ENCODE peak calls at places on chromosomes 5 and 9, in four cellular contexts. K is endodermal cell, W is colonic mucosa, R is brain microvascular endothelial cell. B is an unnamed sample.

GRCh38 chr5:143653766-143654282 is 158.1 kb upstream of the HMHB1 start:
- DNase-seq in R (no peak), K (no peak), W (no peak), B (no peak)

GRCh38 chr5:1670342-1670741 is 129.3 kb downstream of the MRPL36 start:
- DNase-seq in R (no peak), K (no peak), W (no peak), B (no peak)

GRCh38 chr9:80076105-80076504 is 504.3 kb downstream of the TLE4 start:
- DNase-seq in R (peak), K (no peak), W (no peak), B (no peak)

GRCh38 chr9:2298217-2298616 is 283.1 kb downstream of the SMARCA2 start:
- DNase-seq in K (no peak), W (no peak), R (no peak), B (no peak)

GRCh38 chr9:112120471-112120925 is 54.6 kb downstream of the SUSD1 start:
- DNase-seq in W (peak), K (no peak), R (no peak), B (no peak)

GRCh38 chr5:176844706-176845391 is 34.5 kb downstream of the UNC5A start:
- DNase-seq in K (no peak), W (no peak), R (peak), B (no peak)

GRCh38 chr9:132042324-132042723 is 37.3 kb downstream of the MED27 start:
- DNase-seq in W (no peak), K (no peak), R (peak), B (no peak)

GRCh38 chr5:142073617-142074405 is 34.8 kb upstream of the NDFIP1 start:
- DNase-seq in R (no peak), W (no peak), K (no peak), B (peak)

GRCh38 chr5:127700237-127700766 is 2.9 kb upstream of the CCDC192 start:
- DNase-seq in R (no peak), K (no peak), W (no peak), B (peak)

GRCh38 chr5:170907758-170908157 is 45.9 kb downstream of the RANBP17 start:
- DNase-seq in K (no peak), W (no peak), R (peak), B (no peak)

GRCh38 chr5:96051401-96051830 is 89.8 kb upstream of the ELL2 start:
- DNase-seq in W (no peak), R (no peak), K (no peak), B (peak)

GRCh38 chr9:83511051-83511450 is 27.1 kb downstream of the FRMD3 start:
- DNase-seq in R (no peak), W (no peak), K (no peak), B (no peak)

GRCh38 chr5:181052928-181053759 is 13.1 kb downstream of the BTNL9 start:
- DNase-seq in W (no peak), K (peak), R (no peak), B (no peak)

GRCh38 chr5:181054871-181055494 is 14.9 kb downstream of the BTNL9 start:
- DNase-seq in R (no peak), K (peak), W (no peak), B (no peak)

GRCh38 chr5:181052526-181052927 is 12.5 kb downstream of the BTNL9 start:
- DNase-seq in W (no peak), R (no peak), K (peak), B (no peak)

GRCh38 chr5:181054138-181054537 is 14.1 kb downstream of the BTNL9 start:
- DNase-seq in W (no peak), R (no peak), K (peak), B (no peak)

DNA sequence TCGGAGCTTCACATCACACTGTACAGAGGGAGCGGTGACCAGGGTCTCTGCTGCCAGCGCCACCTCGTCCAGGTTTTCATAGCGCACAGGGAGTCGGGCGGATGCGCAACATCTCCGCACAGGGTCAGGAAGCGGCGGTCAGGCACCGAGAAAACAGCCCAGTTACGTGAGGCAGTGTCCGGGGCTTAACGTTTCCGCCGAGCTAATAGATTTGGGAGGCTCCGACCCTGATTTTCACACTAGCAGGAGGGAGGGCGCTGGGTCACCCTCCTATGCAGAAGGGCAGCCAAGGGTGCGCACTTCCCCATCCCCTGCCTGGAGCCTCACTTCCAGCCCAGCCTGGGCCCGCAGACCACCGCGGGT is 13.7 kb downstream of the BTNL9 start:
- DNase-seq in W (no peak), R (no peak), K (no peak), B (no peak)
- H3K4me3 ChIP-seq in W (peak), R (peak), K (no peak), B (peak)

GRCh38 chr5:150124111-150124557 is 31.5 kb downstream of the PDGFRB start:
- DNase-seq in W (no peak), K (no peak), R (no peak), B (no peak)
- TF ChIP-seq CTCF in W (no peak), K (no peak), R (no peak), B (no peak)

GRCh38 chr5:38554860-38555259 is 1.6 kb downstream of the LIFR start:
- DNase-seq in R (no peak), W (no peak), K (no peak), B (no peak)
- H3K4me3 ChIP-seq in R (peak), W (no peak), K (peak), B (no peak)

GRCh38 chr5:133319905-133320520 is 268.2 kb downstream of the HSPA4 start:
- DNase-seq in R (no peak), W (no peak), K (peak), B (no peak)
- TF ChIP-seq CTCF in R (peak), W (no peak), K (no peak), B (peak)

GRCh38 chr9:88678008-88678407 is 143.0 kb downstream of the NXNL2 start:
- DNase-seq in R (no peak), K (no peak), W (no peak), B (no peak)

GRCh38 chr9:88672874-88673695 is 138.1 kb downstream of the NXNL2 start:
- DNase-seq in K (peak), R (no peak), W (no peak), B (no peak)

GRCh38 chr9:88680041-88680440 is 145.1 kb downstream of the NXNL2 start:
- DNase-seq in K (no peak), W (no peak), R (no peak), B (no peak)

GRCh38 chr9:88678431-88678830 is 143.5 kb downstream of the NXNL2 start:
- DNase-seq in R (no peak), K (no peak), W (no peak), B (no peak)

DNA sequence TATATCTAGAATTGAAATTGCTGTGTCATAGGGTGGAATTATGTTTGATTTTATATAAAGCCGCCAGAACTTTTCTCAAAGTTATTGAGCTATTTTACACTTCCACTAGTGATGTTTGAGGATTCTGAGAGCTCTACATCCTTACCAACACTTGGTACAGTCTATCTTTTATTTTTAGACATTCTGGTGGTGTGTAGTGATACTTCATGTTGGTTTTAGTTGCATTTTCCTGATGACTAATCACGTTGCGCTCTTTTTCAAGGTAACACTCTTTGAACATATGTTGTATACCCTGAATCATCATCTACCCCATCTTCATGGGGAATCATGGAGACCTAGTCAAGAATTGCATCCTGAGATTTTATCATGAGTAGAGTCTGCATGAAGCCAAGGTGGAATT is 141.7 kb downstream of the NXNL2 start:
- DNase-seq in W (no peak), K (no peak), R (no peak), B (no peak)
- H3K4me3 ChIP-seq in W (no peak), K (no peak), R (no peak), B (no peak)

DNA sequence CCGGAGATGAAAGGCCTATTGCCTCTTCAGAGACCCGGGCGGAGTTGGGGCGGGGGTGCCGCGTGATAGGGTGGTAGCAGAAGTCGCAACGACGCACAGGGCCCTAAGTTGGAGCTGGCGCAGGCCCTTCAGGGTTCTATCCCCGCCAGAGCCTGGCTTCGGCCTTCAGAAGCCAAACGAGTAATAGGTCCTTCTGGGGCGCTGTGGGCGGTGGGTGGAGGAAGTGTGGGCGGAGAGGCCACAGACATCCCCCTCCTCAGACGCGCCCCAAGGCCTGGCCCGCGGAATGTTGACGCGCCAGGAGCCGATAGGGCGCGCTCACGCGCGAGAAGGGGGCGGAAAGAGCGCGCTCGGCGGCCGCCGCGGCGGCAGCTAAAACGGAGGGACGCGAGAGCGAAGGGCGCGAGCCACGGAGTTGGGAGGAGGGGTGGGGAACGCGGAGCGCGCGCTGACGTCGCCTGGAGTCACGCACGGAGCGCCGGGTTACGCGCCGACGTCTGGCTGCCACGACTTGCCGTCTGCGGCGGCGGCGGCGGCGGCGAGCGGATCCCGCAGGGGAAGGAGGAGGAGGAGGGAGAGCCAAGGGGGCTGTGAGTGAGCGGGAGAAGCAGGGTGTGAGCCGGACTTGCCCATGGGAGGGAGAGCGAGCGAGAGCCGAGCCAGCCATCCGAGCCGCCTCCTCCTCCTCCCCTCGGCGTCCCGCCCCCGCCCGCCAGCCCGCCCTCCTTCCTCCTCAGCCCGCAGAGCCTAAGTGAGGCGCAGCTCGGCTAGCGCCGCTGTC is 6.4 kb upstream of the PURA start:
- DNase-seq in R (peak), K (peak), W (peak), B (peak)
- TF ChIP-seq CTCF in R (peak), K (no peak), W (no peak), B (peak)

DNA sequence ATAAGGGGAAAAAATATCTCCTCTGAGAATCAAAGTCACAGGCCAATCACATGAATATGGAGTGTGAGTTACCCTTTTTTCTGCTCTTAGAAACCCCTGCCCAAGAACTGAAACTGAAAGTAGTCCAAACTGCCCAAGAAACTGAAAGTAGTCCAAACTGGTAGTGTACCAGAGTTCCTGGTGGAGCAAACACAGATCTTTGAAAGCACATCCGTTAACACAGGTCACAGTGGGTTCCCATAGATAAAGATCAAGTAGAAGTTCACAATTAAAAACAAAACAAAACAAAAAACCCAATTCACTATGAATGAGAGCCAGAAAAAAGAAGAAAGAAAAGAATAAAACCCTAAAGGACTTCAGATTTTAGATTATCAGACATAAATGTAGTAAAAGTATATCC is 332.4 kb upstream of the EFNA5 start:
- DNase-seq in K (no peak), R (peak), W (no peak), B (peak)
- H3K4me3 ChIP-seq in K (no peak), R (no peak), W (no peak), B (peak)

DNA sequence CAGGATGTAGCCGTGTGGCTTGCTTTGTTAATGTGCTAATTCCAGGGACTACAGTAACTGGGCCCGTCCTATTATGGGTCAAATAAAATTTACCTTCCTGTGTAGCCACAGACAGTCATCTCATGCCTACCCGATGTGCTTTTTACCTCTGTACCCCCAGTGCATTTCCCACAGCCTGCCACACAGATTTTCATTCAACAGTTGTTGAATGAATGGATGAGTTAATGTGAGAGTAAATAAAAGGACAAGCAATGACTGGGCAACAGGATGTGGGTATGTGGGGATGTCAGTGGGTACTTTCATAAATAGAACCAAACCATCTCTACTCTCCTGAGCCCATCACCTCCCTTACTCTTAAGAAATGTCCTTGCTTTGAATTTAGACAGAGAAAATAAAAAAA is 441.2 kb upstream of the ZNF462 start:
- DNase-seq in R (no peak), K (no peak), W (no peak), B (no peak)
- TF ChIP-seq CTCF in R (no peak), K (no peak), W (no peak), B (no peak)

GRCh38 chr5:136134653-136135052 is 2.0 kb downstream of the SMAD5 start:
- DNase-seq in K (no peak), W (no peak), R (no peak), B (no peak)
- H3K4me3 ChIP-seq in K (peak), W (no peak), R (no peak), B (no peak)

B was measured in LNCaP clone FGC.